ENCODE peak calls at places on chromosomes 12 and 14, in seven cellular contexts. S is K562, E is prostate gland, B is GM12878, V is stomach, H is vagina, W is sigmoid colon. C is an unnamed sample.

GRCh38 chr14:100653409-100653808 is 66.2 kb upstream of the BEGAIN start:
- DNase-seq in B (no peak), V (no peak), H (no peak), S (peak; percentile 48), E (no peak), W (no peak), C (no peak)

GRCh38 chr14:23727566-23728335 is 91.6 kb downstream of the DHRS2 start:
- DNase-seq in E (no peak), W (no peak), H (no peak), V (no peak), B (no peak), S (peak; percentile 37), C (no peak)

GRCh38 chr12:53060721-53061276 is 10.9 kb downstream of the TNS2 start:
- DNase-seq in W (peak; percentile 81), H (no peak), E (no peak), V (peak; percentile 56), B (no peak), S (no peak), C (peak; percentile 81)

GRCh38 chr14:93106541-93107156 is 9.1 kb downstream of the ITPK1 start:
- DNase-seq in V (no peak), E (no peak), H (no peak), S (no peak), W (no peak), B (no peak), C (no peak)

GRCh38 chr12:124036117-124037109 is 63.4 kb downstream of the ZNF664 start:
- DNase-seq in V (peak; percentile 50), H (no peak), B (peak; percentile 27), E (peak; percentile 37), W (no peak), S (peak; percentile 56), C (no peak)

GRCh38 chr12:24356189-24356708 is 406.8 kb upstream of the SOX5 start:
- DNase-seq in H (no peak), E (no peak), W (no peak), B (no peak), S (no peak), V (no peak), C (no peak)

GRCh38 chr14:105862581-105863239 is 336.3 kb downstream of the TMEM121 start:
- DNase-seq in S (no peak), E (no peak), W (peak; percentile 29), H (no peak), V (peak; percentile 20), B (no peak), C (peak; percentile 53)

GRCh38 chr12:6234214-6234613 is 34.0 kb downstream of the CD9 start:
- DNase-seq in E (no peak), B (no peak), H (no peak), W (peak; percentile 24), S (no peak), V (no peak), C (no peak)

GRCh38 chr12:65123435-65124063 is 2.4 kb upstream of the WIF1 start:
- DNase-seq in H (no peak), B (peak; percentile 8), V (no peak), S (no peak), W (no peak), E (no peak), C (no peak)

GRCh38 chr14:77459072-77459723 is 1.3 kb downstream of the AHSA1 start:
- DNase-seq in H (no peak), E (peak; percentile 54), W (no peak), S (peak; percentile 30), B (peak; percentile 24), V (peak; percentile 66), C (no peak)

GRCh38 chr12:133129368-133130037 is 571 bp downstream of the ZNF891 start:
- DNase-seq in H (no peak), W (no peak), E (no peak), S (no peak), B (no peak), V (no peak), C (no peak)

GRCh38 chr12:48815281-48816110 is 2.8 kb upstream of the CACNB3 start:
- DNase-seq in S (peak; percentile 79), H (no peak), E (peak; percentile 78), V (peak; percentile 84), B (no peak), W (peak; percentile 92), C (peak; percentile 90)

GRCh38 chr12:108578813-108579212 is 16.4 kb downstream of the ISCU start:
- DNase-seq in W (no peak), V (no peak), E (no peak), B (no peak), H (no peak), S (no peak), C (no peak)

GRCh38 chr12:47636908-47637780 is 68.7 kb downstream of the RPAP3 start:
- DNase-seq in B (no peak), W (no peak), S (no peak), H (no peak), E (no peak), V (peak; percentile 31), C (no peak)

GRCh38 chr14:101127239-101127638 is 223.7 kb upstream of the RTL1 start:
- DNase-seq in B (no peak), S (no peak), V (peak; percentile 9), W (peak; percentile 25), H (peak; percentile 58), E (peak; percentile 2), C (no peak)

GRCh38 chr14:41605550-41606248 is 977 bp upstream of the LRFN5 start:
- DNase-seq in B (no peak), V (no peak), H (peak; percentile 86), E (no peak), S (no peak), W (peak; percentile 62), C (no peak)

GRCh38 chr14:95520346-95520745 is 3.9 kb upstream of the SYNE3 start:
- DNase-seq in H (peak; percentile 83), E (no peak), V (no peak), S (no peak), B (no peak), W (no peak), C (peak; percentile 74)

GRCh38 chr12:2411586-2412304 is 359.0 kb downstream of the CACNA1C start:
- DNase-seq in B (no peak), H (no peak), S (no peak), E (no peak), W (peak; percentile 56), V (no peak), C (no peak)

GRCh38 chr14:29166507-29166906 is 399.9 kb downstream of the FOXG1 start:
- DNase-seq in W (no peak), V (no peak), B (no peak), E (no peak), H (no peak), S (no peak), C (no peak)

GRCh38 chr12:48352157-48352775 is 1.5 kb upstream of the ZNF641 start:
- DNase-seq in S (peak; percentile 32), B (no peak), E (no peak), V (no peak), H (no peak), W (no peak), C (no peak)

GRCh38 chr14:22978873-22979671 is 3.3 kb downstream of the AJUBA start:
- DNase-seq in B (no peak), V (no peak), W (no peak), H (no peak), E (peak; percentile 77), S (no peak), C (peak; percentile 81)

GRCh38 chr12:104288635-104289258 is 14.8 kb upstream of the EID3 start:
- DNase-seq in E (peak; percentile 77), W (peak; percentile 93), H (peak; percentile 92), B (peak; percentile 65), S (peak; percentile 84), V (peak; percentile 87), C (peak; percentile 88)

GRCh38 chr14:44162197-44162596 is 344.9 kb downstream of the FSCB start:
- DNase-seq in S (no peak), H (no peak), V (no peak), B (no peak), E (no peak), W (no peak), C (no peak)

GRCh38 chr12:110578522-110579238 is 4.4 kb downstream of the PPTC7 start:
- DNase-seq in V (no peak), E (no peak), B (no peak), W (no peak), S (no peak), H (no peak), C (no peak)
- TF ChIP-seq POLR2A in V (no peak), E (no peak), B (no peak), W (no peak), S (no peak), H (no peak), C (no peak)

GRCh38 chr14:103495854-103496253 is 26.8 kb downstream of the CKB start:
- DNase-seq in E (no peak), V (no peak), B (no peak), S (no peak), W (no peak), H (no peak), C (peak; percentile 35)
- TF ChIP-seq POLR2AphosphoS5 in E (no peak), V (no peak), B (no peak), S (no peak), W (no peak), H (no peak), C (no peak)

GRCh38 chr12:122886851-122887816 is 8.8 kb downstream of the VPS37B start:
- DNase-seq in V (peak; percentile 46), H (no peak), E (no peak), S (no peak), W (no peak), B (peak; percentile 84), C (no peak)
- TF ChIP-seq POLR2A in V (no peak), H (no peak), E (no peak), S (peak; percentile 28), W (no peak), B (no peak), C (no peak)

GRCh38 chr12:75334384-75335030 is at the start of gene GLIPR1L1:
- DNase-seq in S (peak; percentile 30), W (peak; percentile 93), V (peak; percentile 89), E (peak; percentile 81), H (peak; percentile 91), B (peak; percentile 44), C (peak; percentile 89)

GRCh38 chr12:75327642-75328041 is 2.5 kb downstream of the CAPS2 start:
- DNase-seq in W (no peak), E (no peak), V (no peak), B (no peak), H (no peak), S (no peak), C (no peak)

GRCh38 chr12:75329918-75330826 is at the start of gene CAPS2:
- DNase-seq in E (peak; percentile 53), V (peak; percentile 83), H (no peak), W (peak; percentile 87), B (no peak), S (peak; percentile 73), C (peak; percentile 83)
- TF ChIP-seq POLR2AphosphoS5 in E (peak; percentile 54), V (peak; percentile 75), H (no peak), W (peak; percentile 29), B (no peak), S (no peak), C (no peak)

C was measured in suprapubic skin.